ENCODE peak calls at places on chromosomes 3 and 15, in ten cellular contexts. Q, C, O, B, D, X, F, Y, T and U are unnamed samples.

GRCh38 chr3:123880998-123881561 is 3.1 kb downstream of the MYLK start:
- DNase-seq in Q (peak), C (peak), O (peak), B (peak), D (no peak), X (no peak), F (peak), Y (peak), T (peak), U (no peak)

GRCh38 chr3:13607821-13608620 is 59.1 kb downstream of the FBLN2 start:
- DNase-seq in Q (no peak), C (no peak), O (no peak), B (no peak), D (no peak), X (peak), F (no peak), Y (no peak), T (no peak), U (no peak)

GRCh38 chr15:69388259-69388658 is 25.9 kb upstream of the KIF23 start:
- DNase-seq in Q (no peak), C (no peak), O (peak), B (peak), D (no peak), X (no peak), F (no peak), Y (no peak), T (no peak), U (no peak)

GRCh38 chr3:129994883-129995559 is 20.5 kb downstream of the TRH start:
- DNase-seq in Q (no peak), C (no peak), O (no peak), B (no peak), D (no peak), X (no peak), F (no peak), Y (no peak), T (no peak), U (no peak)

GRCh38 chr3:103389356-103389755 is 954.5 kb downstream of the ZPLD1 start:
- DNase-seq in Q (no peak), C (no peak), O (no peak), B (no peak), D (no peak), X (no peak), F (no peak), Y (no peak), T (no peak), U (no peak)

GRCh38 chr3:195208183-195208582 is 62.8 kb downstream of the XXYLT1 start:
- DNase-seq in Q (no peak), C (no peak), O (peak), B (no peak), D (no peak), X (no peak), F (peak), Y (no peak), T (no peak), U (no peak)

GRCh38 chr3:141167681-141168080 is 63.9 kb upstream of the PXYLP1 start:
- DNase-seq in Q (no peak), C (no peak), O (no peak), B (no peak), D (no peak), X (no peak), F (no peak), Y (no peak), T (no peak), U (no peak)

GRCh38 chr3:187702507-187703033 is at the start of gene RTP2:
- DNase-seq in Q (no peak), C (no peak), O (peak), B (no peak), D (no peak), X (no peak), F (no peak), Y (no peak), T (no peak), U (no peak)

GRCh38 chr3:95609411-95609810 is 1205.0 kb upstream of the EPHA6 start:
- DNase-seq in Q (no peak), C (no peak), O (no peak), B (no peak), D (no peak), X (no peak), F (no peak), Y (no peak), T (no peak), U (no peak)

GRCh38 chr3:58994746-58995330 is 55.0 kb downstream of the CFAP20DC start:
- DNase-seq in Q (peak), C (peak), O (peak), B (peak), D (no peak), X (no peak), F (peak), Y (peak), T (peak), U (peak)

GRCh38 chr15:48046813-48047483 is 73.8 kb upstream of the SLC24A5 start:
- DNase-seq in Q (no peak), C (no peak), O (no peak), B (no peak), D (no peak), X (no peak), F (no peak), Y (no peak), T (no peak), U (no peak)

GRCh38 chr15:96160269-96160668 is 170.2 kb upstream of the NR2F2 start:
- DNase-seq in Q (no peak), C (peak), O (peak), B (no peak), D (peak), X (peak), F (peak), Y (peak), T (no peak), U (no peak)

GRCh38 chr15:66784174-66784573 is 82.1 kb downstream of the SMAD6 start:
- DNase-seq in Q (no peak), C (no peak), O (no peak), B (no peak), D (no peak), X (no peak), F (no peak), Y (no peak), T (no peak), U (no peak)

GRCh38 chr15:66964111-66964738 is 101.2 kb upstream of the SMAD3 start:
- DNase-seq in Q (no peak), C (no peak), O (no peak), B (no peak), D (no peak), X (no peak), F (no peak), Y (no peak), T (no peak), U (no peak)

GRCh38 chr15:51802593-51802992 is 26.9 kb upstream of the TMOD3 start:
- DNase-seq in Q (no peak), C (no peak), O (no peak), B (no peak), D (no peak), X (no peak), F (no peak), Y (no peak), T (no peak), U (no peak)

GRCh38 chr15:51803961-51804360 is 25.5 kb upstream of the TMOD3 start:
- DNase-seq in Q (no peak), C (no peak), O (peak), B (peak), D (no peak), X (no peak), F (no peak), Y (no peak), T (no peak), U (no peak)

GRCh38 chr15:51799174-51799907 is 30.1 kb upstream of the TMOD3 start:
- DNase-seq in Q (peak), C (no peak), O (no peak), B (no peak), D (no peak), X (no peak), F (no peak), Y (no peak), T (no peak), U (no peak)

GRCh38 chr15:51799908-51800252 is 29.6 kb upstream of the TMOD3 start:
- DNase-seq in Q (no peak), C (no peak), O (no peak), B (no peak), D (no peak), X (no peak), F (no peak), Y (no peak), T (no peak), U (no peak)

DNA sequence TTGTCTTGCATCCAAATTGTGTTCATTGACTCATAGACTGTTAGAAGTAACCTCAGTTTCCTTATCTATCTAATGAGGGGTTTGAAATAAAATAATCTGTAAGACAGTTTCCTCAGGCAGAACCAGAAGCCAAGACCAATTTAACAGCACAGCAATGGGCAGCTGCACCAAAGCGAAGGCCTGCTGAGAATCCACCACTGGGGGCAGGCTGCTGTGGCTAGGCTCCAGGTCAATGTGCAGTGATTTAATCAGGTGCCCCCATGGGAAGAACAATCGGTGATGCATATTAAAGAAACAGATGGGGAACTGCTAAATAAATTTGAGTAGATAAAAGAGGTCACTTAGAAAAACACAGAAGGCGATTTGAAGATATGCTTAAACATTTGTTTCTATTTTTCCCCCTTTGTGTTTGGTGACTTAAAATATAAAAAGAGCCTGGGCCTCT is 28.0 kb upstream of the TMOD3 start:
- DNase-seq in Q (peak), C (peak), O (peak), B (peak), D (no peak), X (peak), F (no peak), Y (peak), T (peak), U (no peak)
- TF ChIP-seq CTCF in Q (peak), C (peak), O (peak), B (peak), D (no peak), X (peak), F (no peak), Y (peak), T (peak), U (peak)

GRCh38 chr3:185925353-185925752 is 12.5 kb downstream of the TRA2B start:
- DNase-seq in Q (no peak), C (no peak), O (no peak), B (no peak), D (no peak), X (no peak), F (no peak), Y (no peak), T (peak), U (no peak)

GRCh38 chr3:185926445-185926844 is 11.4 kb downstream of the TRA2B start:
- DNase-seq in Q (no peak), C (no peak), O (no peak), B (no peak), D (no peak), X (no peak), F (peak), Y (no peak), T (no peak), U (no peak)

GRCh38 chr3:185928532-185928931 is 9.3 kb downstream of the TRA2B start:
- DNase-seq in Q (no peak), C (no peak), O (no peak), B (no peak), D (no peak), X (no peak), F (no peak), Y (no peak), T (no peak), U (no peak)

GRCh38 chr3:185929192-185930151 is 8.3 kb downstream of the TRA2B start:
- DNase-seq in Q (no peak), C (no peak), O (peak), B (no peak), D (no peak), X (no peak), F (no peak), Y (peak), T (peak), U (no peak)

GRCh38 chr3:185927501-185928200 is 10.2 kb downstream of the TRA2B start:
- DNase-seq in Q (no peak), C (no peak), O (peak), B (no peak), D (no peak), X (no peak), F (no peak), Y (no peak), T (no peak), U (no peak)
- H3K4me3 ChIP-seq in Q (no peak), C (no peak), O (peak), B (no peak), D (no peak), X (no peak), F (no peak), Y (no peak), T (peak), U (no peak)

DNA sequence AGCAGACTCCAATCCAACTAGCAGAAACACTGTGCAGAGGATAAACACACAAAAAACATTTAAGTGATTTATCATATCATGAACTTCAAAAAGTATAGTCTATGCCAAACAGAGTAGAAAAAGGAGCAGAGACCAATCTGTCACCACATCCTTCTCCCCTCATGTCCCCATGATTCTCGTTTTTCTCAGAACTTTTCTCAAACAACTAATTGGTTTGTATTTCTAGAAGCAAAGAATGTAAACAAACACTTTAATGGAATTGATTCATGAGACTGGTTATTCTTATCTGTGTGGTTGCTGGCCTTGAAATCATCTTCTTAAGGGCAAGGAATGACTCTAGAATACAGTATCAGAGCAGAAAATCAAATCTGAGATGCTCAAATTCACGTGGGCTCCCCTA is 294.2 kb upstream of the THBS1 start:
- DNase-seq in Q (no peak), C (no peak), O (peak), B (peak), D (no peak), X (no peak), F (no peak), Y (no peak), T (no peak), U (no peak)
- TF ChIP-seq CTCF in Q (no peak), C (no peak), O (no peak), B (no peak), D (no peak), X (no peak), F (no peak), Y (no peak), T (no peak), U (no peak)

DNA sequence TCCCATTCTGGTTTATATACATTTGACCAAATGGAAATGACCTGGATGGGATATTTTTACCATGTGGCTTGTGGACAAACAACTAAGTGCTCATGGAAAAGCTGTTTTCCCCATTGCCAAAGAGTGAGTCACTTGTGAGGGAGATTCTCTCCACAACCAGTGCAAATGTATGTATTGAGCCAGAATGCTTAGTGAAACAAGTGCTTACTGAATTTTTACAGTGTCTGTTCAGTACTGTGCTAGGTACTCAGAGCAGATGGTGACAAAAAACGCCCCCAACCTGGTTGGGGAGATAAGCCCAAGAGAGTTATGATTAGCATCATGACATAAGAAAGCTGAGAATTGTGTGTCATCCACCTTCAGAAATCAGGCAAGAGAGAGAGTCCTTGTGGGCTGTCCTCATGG is 2.3 kb downstream of the CHP1 start:
- DNase-seq in Q (no peak), C (peak), O (peak), B (peak), D (no peak), X (no peak), F (no peak), Y (peak), T (no peak), U (no peak)
- H3K4me3 ChIP-seq in Q (no peak), C (no peak), O (peak), B (no peak), D (no peak), X (no peak), F (no peak), Y (no peak), T (no peak), U (no peak)